ENCODE peak calls at places on chromosomes 2 and 18, in eight cellular contexts. One of them, this sample, is unnamed.

GRCh38 chr2:36559221-36559942 is 38.6 kb downstream of the FEZ2 start:
- DNase-seq in brain microvascular endothelial cell: no peak
- DNase-seq in bronchial epithelial cell: no peak
- DNase-seq in astrocyte of the spinal cord: no peak
- DNase-seq in fibroblast of mammary gland: no peak
- DNase-seq in vagina: no peak
- DNase-seq in GM10248: no peak
- DNase-seq in dorsolateral prefrontal cortex: no peak
- DNase-seq in this sample: no peak

GRCh38 chr2:146412625-146413024 is 1432.2 kb upstream of the ACVR2A start:
- DNase-seq in brain microvascular endothelial cell: no peak
- DNase-seq in bronchial epithelial cell: no peak
- DNase-seq in astrocyte of the spinal cord: no peak
- DNase-seq in fibroblast of mammary gland: no peak
- DNase-seq in vagina: no peak
- DNase-seq in GM10248: no peak
- DNase-seq in dorsolateral prefrontal cortex: no peak
- DNase-seq in this sample: no peak

GRCh38 chr2:144322379-144322778 is 197.5 kb downstream of the ZEB2 start:
- DNase-seq in brain microvascular endothelial cell: no peak
- DNase-seq in bronchial epithelial cell: no peak
- DNase-seq in astrocyte of the spinal cord: no peak
- DNase-seq in fibroblast of mammary gland: peak
- DNase-seq in vagina: no peak
- DNase-seq in GM10248: no peak
- DNase-seq in dorsolateral prefrontal cortex: no peak
- DNase-seq in this sample: no peak

GRCh38 chr18:48790226-48790863 is 160.4 kb downstream of the SMAD7 start:
- DNase-seq in brain microvascular endothelial cell: peak
- DNase-seq in bronchial epithelial cell: no peak
- DNase-seq in astrocyte of the spinal cord: peak
- DNase-seq in fibroblast of mammary gland: no peak
- DNase-seq in vagina: no peak
- DNase-seq in GM10248: no peak
- DNase-seq in dorsolateral prefrontal cortex: peak
- DNase-seq in this sample: no peak

GRCh38 chr2:203341741-203342310 is 13.6 kb downstream of the ABI2 start:
- DNase-seq in brain microvascular endothelial cell: no peak
- DNase-seq in bronchial epithelial cell: no peak
- DNase-seq in astrocyte of the spinal cord: peak
- DNase-seq in fibroblast of mammary gland: peak
- DNase-seq in vagina: no peak
- DNase-seq in GM10248: no peak
- DNase-seq in dorsolateral prefrontal cortex: no peak
- DNase-seq in this sample: peak

GRCh38 chr2:62196278-62196901 is 475 bp downstream of the B3GNT2 start:
- DNase-seq in brain microvascular endothelial cell: no peak
- DNase-seq in bronchial epithelial cell: peak
- DNase-seq in astrocyte of the spinal cord: no peak
- DNase-seq in fibroblast of mammary gland: no peak
- DNase-seq in vagina: no peak
- DNase-seq in GM10248: peak
- DNase-seq in dorsolateral prefrontal cortex: no peak
- DNase-seq in this sample: no peak

GRCh38 chr2:123162400-123163016 is 862.6 kb upstream of the CNTNAP5 start:
- DNase-seq in brain microvascular endothelial cell: no peak
- DNase-seq in bronchial epithelial cell: no peak
- DNase-seq in astrocyte of the spinal cord: no peak
- DNase-seq in fibroblast of mammary gland: no peak
- DNase-seq in vagina: no peak
- DNase-seq in GM10248: no peak
- DNase-seq in dorsolateral prefrontal cortex: no peak
- DNase-seq in this sample: no peak

GRCh38 chr2:60470340-60470739 is 83.1 kb downstream of the BCL11A start:
- DNase-seq in brain microvascular endothelial cell: no peak
- DNase-seq in bronchial epithelial cell: no peak
- DNase-seq in astrocyte of the spinal cord: no peak
- DNase-seq in fibroblast of mammary gland: no peak
- DNase-seq in vagina: no peak
- DNase-seq in GM10248: no peak
- DNase-seq in dorsolateral prefrontal cortex: no peak
- DNase-seq in this sample: no peak

GRCh38 chr2:173657996-173658717 is 303.5 kb downstream of the CDCA7 start:
- DNase-seq in brain microvascular endothelial cell: peak
- DNase-seq in bronchial epithelial cell: peak
- DNase-seq in astrocyte of the spinal cord: peak
- DNase-seq in fibroblast of mammary gland: peak
- DNase-seq in vagina: no peak
- DNase-seq in GM10248: no peak
- DNase-seq in dorsolateral prefrontal cortex: no peak
- DNase-seq in this sample: peak

GRCh38 chr2:58215429-58215828 is 25.7 kb downstream of the FANCL start:
- DNase-seq in brain microvascular endothelial cell: no peak
- DNase-seq in bronchial epithelial cell: no peak
- DNase-seq in astrocyte of the spinal cord: peak
- DNase-seq in fibroblast of mammary gland: peak
- DNase-seq in vagina: no peak
- DNase-seq in GM10248: no peak
- DNase-seq in dorsolateral prefrontal cortex: no peak
- DNase-seq in this sample: no peak

GRCh38 chr2:48715042-48715899 is 40.3 kb downstream of the LHCGR start:
- DNase-seq in brain microvascular endothelial cell: no peak
- DNase-seq in bronchial epithelial cell: peak
- DNase-seq in astrocyte of the spinal cord: no peak
- DNase-seq in fibroblast of mammary gland: peak
- DNase-seq in vagina: no peak
- DNase-seq in GM10248: no peak
- DNase-seq in dorsolateral prefrontal cortex: no peak
- DNase-seq in this sample: no peak

GRCh38 chr2:145845207-145845894 is 1325.4 kb upstream of the ZEB2 start:
- DNase-seq in brain microvascular endothelial cell: peak
- DNase-seq in bronchial epithelial cell: no peak
- DNase-seq in astrocyte of the spinal cord: no peak
- DNase-seq in fibroblast of mammary gland: peak
- DNase-seq in vagina: no peak
- DNase-seq in GM10248: no peak
- DNase-seq in dorsolateral prefrontal cortex: no peak
- DNase-seq in this sample: no peak

GRCh38 chr18:10072659-10073309 is 159.0 kb downstream of the VAPA start:
- DNase-seq in brain microvascular endothelial cell: no peak
- DNase-seq in bronchial epithelial cell: peak
- DNase-seq in astrocyte of the spinal cord: peak
- DNase-seq in fibroblast of mammary gland: peak
- DNase-seq in vagina: no peak
- DNase-seq in GM10248: no peak
- DNase-seq in dorsolateral prefrontal cortex: no peak
- DNase-seq in this sample: peak

GRCh38 chr2:236661762-236662110 is 92.1 kb downstream of the ACKR3 start:
- DNase-seq in brain microvascular endothelial cell: no peak
- DNase-seq in bronchial epithelial cell: no peak
- DNase-seq in astrocyte of the spinal cord: no peak
- DNase-seq in fibroblast of mammary gland: peak
- DNase-seq in vagina: no peak
- DNase-seq in GM10248: no peak
- DNase-seq in dorsolateral prefrontal cortex: no peak
- DNase-seq in this sample: no peak

GRCh38 chr2:53739057-53739456 is 28.5 kb upstream of the CHAC2 start:
- DNase-seq in brain microvascular endothelial cell: no peak
- DNase-seq in bronchial epithelial cell: no peak
- DNase-seq in astrocyte of the spinal cord: no peak
- DNase-seq in fibroblast of mammary gland: no peak
- DNase-seq in vagina: no peak
- DNase-seq in GM10248: no peak
- DNase-seq in dorsolateral prefrontal cortex: no peak
- DNase-seq in this sample: no peak

DNA sequence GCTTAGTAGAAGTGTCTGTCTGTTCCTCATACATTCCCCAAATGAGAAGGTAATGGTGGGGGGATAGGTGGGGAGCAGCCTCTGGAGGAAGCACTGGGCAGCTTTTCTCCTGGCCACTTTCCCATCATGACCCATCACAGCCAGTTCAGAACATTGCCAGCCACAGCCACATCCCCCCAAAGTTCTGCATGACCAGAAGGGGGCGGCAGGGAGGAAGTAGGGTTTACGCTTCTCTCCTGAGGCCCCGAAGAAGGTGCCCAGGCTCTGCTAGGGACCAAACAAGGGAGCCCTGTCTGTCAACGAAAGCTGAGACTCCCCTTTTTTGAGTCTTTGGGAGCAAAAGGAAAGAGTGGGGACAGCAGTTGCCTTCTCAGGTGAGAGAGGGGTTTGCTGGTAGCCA is 7.7 kb downstream of the IGFBP5 start:
- DNase-seq in brain microvascular endothelial cell: no peak
- DNase-seq in bronchial epithelial cell: no peak
- DNase-seq in astrocyte of the spinal cord: no peak
- DNase-seq in fibroblast of mammary gland: no peak
- DNase-seq in vagina: no peak
- DNase-seq in GM10248: no peak
- DNase-seq in dorsolateral prefrontal cortex: no peak
- DNase-seq in this sample: no peak
- TF ChIP-seq CTCF in brain microvascular endothelial cell: peak
- TF ChIP-seq CTCF in bronchial epithelial cell: peak
- TF ChIP-seq CTCF in astrocyte of the spinal cord: peak
- TF ChIP-seq CTCF in fibroblast of mammary gland: peak
- TF ChIP-seq CTCF in vagina: no peak
- TF ChIP-seq CTCF in GM10248: peak
- TF ChIP-seq CTCF in dorsolateral prefrontal cortex: peak
- TF ChIP-seq CTCF in this sample: peak

GRCh38 chr2:140943867-140944266 is 1186.9 kb downstream of the LRP1B start:
- DNase-seq in brain microvascular endothelial cell: no peak
- DNase-seq in bronchial epithelial cell: no peak
- DNase-seq in astrocyte of the spinal cord: no peak
- DNase-seq in fibroblast of mammary gland: no peak
- DNase-seq in vagina: no peak
- DNase-seq in GM10248: no peak
- DNase-seq in dorsolateral prefrontal cortex: no peak
- DNase-seq in this sample: no peak
- TF ChIP-seq CTCF in brain microvascular endothelial cell: no peak
- TF ChIP-seq CTCF in bronchial epithelial cell: no peak
- TF ChIP-seq CTCF in astrocyte of the spinal cord: no peak
- TF ChIP-seq CTCF in fibroblast of mammary gland: peak
- TF ChIP-seq CTCF in vagina: no peak
- TF ChIP-seq CTCF in GM10248: no peak
- TF ChIP-seq CTCF in dorsolateral prefrontal cortex: no peak
- TF ChIP-seq CTCF in this sample: no peak

DNA sequence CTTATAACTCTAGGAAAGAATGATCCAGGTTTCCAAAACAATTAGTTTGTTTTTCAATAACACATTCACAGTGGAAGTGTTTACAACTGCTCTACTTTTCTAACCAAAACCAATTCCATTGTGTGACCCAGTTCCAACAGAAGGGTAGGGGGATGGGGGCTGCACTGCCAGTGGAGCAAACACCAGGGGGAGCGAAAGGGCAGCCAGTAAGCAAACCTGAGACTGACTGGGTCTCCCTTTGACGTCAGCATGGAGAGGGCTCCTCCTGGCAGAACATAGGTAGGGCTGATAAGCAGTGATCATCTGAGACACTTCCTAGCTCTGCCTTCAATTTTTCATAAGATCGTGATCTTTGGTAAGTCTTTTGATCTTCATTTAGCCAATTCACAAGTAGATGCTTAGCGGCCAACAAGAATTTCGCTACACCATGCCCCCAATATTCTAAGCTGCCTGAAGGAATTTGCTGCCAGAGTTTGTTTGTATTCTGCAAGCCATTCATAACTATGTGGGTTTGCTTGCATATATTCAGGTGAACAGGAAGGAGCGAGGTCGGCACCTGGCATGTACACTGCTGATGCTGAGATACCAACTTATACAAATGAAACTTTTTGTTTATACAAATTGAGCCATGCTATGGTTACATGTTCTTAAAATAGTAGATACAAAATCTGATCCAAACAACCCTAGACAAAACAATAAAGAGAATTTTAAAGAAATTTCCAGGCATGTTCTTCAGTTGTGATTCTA is 45.9 kb downstream of the ST6GAL2 start:
- DNase-seq in brain microvascular endothelial cell: peak
- DNase-seq in bronchial epithelial cell: no peak
- DNase-seq in astrocyte of the spinal cord: no peak
- DNase-seq in fibroblast of mammary gland: no peak
- DNase-seq in vagina: no peak
- DNase-seq in GM10248: no peak
- DNase-seq in dorsolateral prefrontal cortex: no peak
- DNase-seq in this sample: no peak
- TF ChIP-seq CTCF in brain microvascular endothelial cell: peak
- TF ChIP-seq CTCF in bronchial epithelial cell: no peak
- TF ChIP-seq CTCF in astrocyte of the spinal cord: peak
- TF ChIP-seq CTCF in fibroblast of mammary gland: no peak
- TF ChIP-seq CTCF in vagina: no peak
- TF ChIP-seq CTCF in GM10248: no peak
- TF ChIP-seq CTCF in dorsolateral prefrontal cortex: no peak
- TF ChIP-seq CTCF in this sample: peak

DNA sequence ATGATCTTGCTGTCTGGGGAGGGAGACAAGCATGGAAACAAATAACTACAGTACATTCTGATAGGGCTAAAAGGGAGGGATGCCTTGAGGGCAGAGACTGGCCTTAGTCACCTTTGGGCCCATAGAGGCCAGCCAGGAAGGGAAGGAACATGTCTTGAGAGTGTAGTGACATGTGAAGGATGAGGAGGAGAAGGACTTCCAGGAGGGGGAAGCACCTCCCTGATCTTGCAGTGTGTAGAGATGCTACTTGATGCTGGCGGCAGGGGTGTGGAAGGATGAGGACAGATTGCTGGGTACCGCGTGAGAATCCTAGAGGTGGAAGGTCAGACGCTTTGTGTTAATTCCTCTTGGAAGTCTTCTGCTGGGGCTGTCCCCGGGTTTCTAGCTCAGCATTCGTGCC is 13.1 kb downstream of the TET3 start:
- DNase-seq in brain microvascular endothelial cell: no peak
- DNase-seq in bronchial epithelial cell: no peak
- DNase-seq in astrocyte of the spinal cord: no peak
- DNase-seq in fibroblast of mammary gland: no peak
- DNase-seq in vagina: no peak
- DNase-seq in GM10248: no peak
- DNase-seq in dorsolateral prefrontal cortex: no peak
- DNase-seq in this sample: no peak
- TF ChIP-seq CTCF in brain microvascular endothelial cell: peak
- TF ChIP-seq CTCF in bronchial epithelial cell: no peak
- TF ChIP-seq CTCF in astrocyte of the spinal cord: no peak
- TF ChIP-seq CTCF in fibroblast of mammary gland: no peak
- TF ChIP-seq CTCF in vagina: no peak
- TF ChIP-seq CTCF in GM10248: no peak
- TF ChIP-seq CTCF in dorsolateral prefrontal cortex: no peak
- TF ChIP-seq CTCF in this sample: no peak

This sample was measured in HFFc6.